ENCODE peak calls at places on chromosomes 12 and 14, in seven cellular contexts. One of them, this sample, is unnamed.

GRCh38 chr12:113684908-113685512 is 213.3 kb upstream of the LHX5 start:
- DNase-seq in GM23338: no peak
- DNase-seq in tibial nerve: no peak
- DNase-seq in pancreas: no peak
- DNase-seq in A549: no peak
- DNase-seq in fibroblast of lung: no peak
- DNase-seq in CD8-positive, alpha-beta T cell: no peak
- DNase-seq in this sample: no peak

GRCh38 chr14:26286066-26286791 is 311.6 kb downstream of the NOVA1 start:
- DNase-seq in GM23338: no peak
- DNase-seq in tibial nerve: no peak
- DNase-seq in pancreas: no peak
- DNase-seq in A549: no peak
- DNase-seq in fibroblast of lung: peak
- DNase-seq in CD8-positive, alpha-beta T cell: no peak
- DNase-seq in this sample: no peak

GRCh38 chr12:15650399-15651128 is 138.6 kb downstream of the EPS8 start:
- DNase-seq in GM23338: no peak
- DNase-seq in tibial nerve: no peak
- DNase-seq in pancreas: no peak
- DNase-seq in A549: no peak
- DNase-seq in fibroblast of lung: no peak
- DNase-seq in CD8-positive, alpha-beta T cell: no peak
- DNase-seq in this sample: no peak

GRCh38 chr14:64698899-64699298 is 5.3 kb upstream of the PLEKHG3 start:
- DNase-seq in GM23338: no peak
- DNase-seq in tibial nerve: no peak
- DNase-seq in pancreas: no peak
- DNase-seq in A549: no peak
- DNase-seq in fibroblast of lung: no peak
- DNase-seq in CD8-positive, alpha-beta T cell: no peak
- DNase-seq in this sample: no peak

GRCh38 chr14:67457782-67458181 is 30.7 kb downstream of the TMEM229B start:
- DNase-seq in GM23338: peak
- DNase-seq in tibial nerve: no peak
- DNase-seq in pancreas: peak
- DNase-seq in A549: no peak
- DNase-seq in fibroblast of lung: peak
- DNase-seq in CD8-positive, alpha-beta T cell: no peak
- DNase-seq in this sample: no peak

GRCh38 chr12:58414398-58414871 is 473.1 kb downstream of the ATP23 start:
- DNase-seq in GM23338: no peak
- DNase-seq in tibial nerve: no peak
- DNase-seq in pancreas: no peak
- DNase-seq in A549: no peak
- DNase-seq in fibroblast of lung: peak
- DNase-seq in CD8-positive, alpha-beta T cell: no peak
- DNase-seq in this sample: no peak

GRCh38 chr12:123264642-123265041 is 7.0 kb downstream of the CDK2AP1 start:
- DNase-seq in GM23338: peak
- DNase-seq in tibial nerve: no peak
- DNase-seq in pancreas: no peak
- DNase-seq in A549: no peak
- DNase-seq in fibroblast of lung: no peak
- DNase-seq in CD8-positive, alpha-beta T cell: no peak
- DNase-seq in this sample: no peak

GRCh38 chr12:75658826-75659823 is 147.7 kb upstream of the KRR1 start:
- DNase-seq in GM23338: no peak
- DNase-seq in tibial nerve: no peak
- DNase-seq in pancreas: no peak
- DNase-seq in A549: no peak
- DNase-seq in fibroblast of lung: peak
- DNase-seq in CD8-positive, alpha-beta T cell: no peak
- DNase-seq in this sample: no peak

GRCh38 chr12:8088574-8088973 is 6.5 kb downstream of the NECAP1 start:
- DNase-seq in GM23338: no peak
- DNase-seq in tibial nerve: no peak
- DNase-seq in pancreas: no peak
- DNase-seq in A549: no peak
- DNase-seq in fibroblast of lung: no peak
- DNase-seq in CD8-positive, alpha-beta T cell: peak
- DNase-seq in this sample: no peak

GRCh38 chr14:99990268-99991170 is 74.7 kb upstream of the EVL start:
- DNase-seq in GM23338: no peak
- DNase-seq in tibial nerve: no peak
- DNase-seq in pancreas: no peak
- DNase-seq in A549: no peak
- DNase-seq in fibroblast of lung: no peak
- DNase-seq in CD8-positive, alpha-beta T cell: no peak
- DNase-seq in this sample: no peak

GRCh38 chr12:50732591-50732990 is 31.3 kb upstream of the ATF1 start:
- DNase-seq in GM23338: no peak
- DNase-seq in tibial nerve: no peak
- DNase-seq in pancreas: no peak
- DNase-seq in A549: no peak
- DNase-seq in fibroblast of lung: peak
- DNase-seq in CD8-positive, alpha-beta T cell: no peak
- DNase-seq in this sample: no peak

GRCh38 chr14:102540310-102541028 is 30.9 kb upstream of the ANKRD9 start:
- DNase-seq in GM23338: no peak
- DNase-seq in tibial nerve: no peak
- DNase-seq in pancreas: no peak
- DNase-seq in A549: no peak
- DNase-seq in fibroblast of lung: peak
- DNase-seq in CD8-positive, alpha-beta T cell: no peak
- DNase-seq in this sample: no peak

GRCh38 chr12:110200124-110200417 is 75.9 kb downstream of the IFT81 start:
- DNase-seq in GM23338: no peak
- DNase-seq in tibial nerve: no peak
- DNase-seq in pancreas: no peak
- DNase-seq in A549: no peak
- DNase-seq in fibroblast of lung: peak
- DNase-seq in CD8-positive, alpha-beta T cell: no peak
- DNase-seq in this sample: no peak

GRCh38 chr12:94047781-94048567 is 100.4 kb upstream of the PLXNC1 start:
- DNase-seq in GM23338: no peak
- DNase-seq in tibial nerve: no peak
- DNase-seq in pancreas: no peak
- DNase-seq in A549: no peak
- DNase-seq in fibroblast of lung: no peak
- DNase-seq in CD8-positive, alpha-beta T cell: no peak
- DNase-seq in this sample: no peak

GRCh38 chr14:64293976-64294671 is at the start of gene ESR2:
- DNase-seq in GM23338: peak
- DNase-seq in tibial nerve: no peak
- DNase-seq in pancreas: peak
- DNase-seq in A549: peak
- DNase-seq in fibroblast of lung: peak
- DNase-seq in CD8-positive, alpha-beta T cell: no peak
- DNase-seq in this sample: peak

GRCh38 chr14:89996963-89997362 is 41.2 kb downstream of the TDP1 start:
- DNase-seq in GM23338: no peak
- DNase-seq in tibial nerve: no peak
- DNase-seq in pancreas: no peak
- DNase-seq in A549: no peak
- DNase-seq in fibroblast of lung: no peak
- DNase-seq in CD8-positive, alpha-beta T cell: no peak
- DNase-seq in this sample: no peak

GRCh38 chr12:52438305-52439301 is 4.4 kb upstream of the KRT75 start:
- DNase-seq in GM23338: no peak
- DNase-seq in tibial nerve: no peak
- DNase-seq in pancreas: no peak
- DNase-seq in A549: no peak
- DNase-seq in fibroblast of lung: no peak
- DNase-seq in CD8-positive, alpha-beta T cell: no peak
- DNase-seq in this sample: no peak

GRCh38 chr12:52436000-52436827 is 2.0 kb upstream of the KRT75 start:
- DNase-seq in GM23338: no peak
- DNase-seq in tibial nerve: no peak
- DNase-seq in pancreas: no peak
- DNase-seq in A549: no peak
- DNase-seq in fibroblast of lung: peak
- DNase-seq in CD8-positive, alpha-beta T cell: no peak
- DNase-seq in this sample: no peak

GRCh38 chr12:52435659-52435999 is 1.5 kb upstream of the KRT75 start:
- DNase-seq in GM23338: no peak
- DNase-seq in tibial nerve: no peak
- DNase-seq in pancreas: no peak
- DNase-seq in A549: no peak
- DNase-seq in fibroblast of lung: no peak
- DNase-seq in CD8-positive, alpha-beta T cell: no peak
- DNase-seq in this sample: no peak

GRCh38 chr12:52437508-52437907 is 3.3 kb upstream of the KRT75 start:
- DNase-seq in GM23338: no peak
- DNase-seq in tibial nerve: no peak
- DNase-seq in pancreas: no peak
- DNase-seq in A549: no peak
- DNase-seq in fibroblast of lung: no peak
- DNase-seq in CD8-positive, alpha-beta T cell: no peak
- DNase-seq in this sample: no peak

DNA sequence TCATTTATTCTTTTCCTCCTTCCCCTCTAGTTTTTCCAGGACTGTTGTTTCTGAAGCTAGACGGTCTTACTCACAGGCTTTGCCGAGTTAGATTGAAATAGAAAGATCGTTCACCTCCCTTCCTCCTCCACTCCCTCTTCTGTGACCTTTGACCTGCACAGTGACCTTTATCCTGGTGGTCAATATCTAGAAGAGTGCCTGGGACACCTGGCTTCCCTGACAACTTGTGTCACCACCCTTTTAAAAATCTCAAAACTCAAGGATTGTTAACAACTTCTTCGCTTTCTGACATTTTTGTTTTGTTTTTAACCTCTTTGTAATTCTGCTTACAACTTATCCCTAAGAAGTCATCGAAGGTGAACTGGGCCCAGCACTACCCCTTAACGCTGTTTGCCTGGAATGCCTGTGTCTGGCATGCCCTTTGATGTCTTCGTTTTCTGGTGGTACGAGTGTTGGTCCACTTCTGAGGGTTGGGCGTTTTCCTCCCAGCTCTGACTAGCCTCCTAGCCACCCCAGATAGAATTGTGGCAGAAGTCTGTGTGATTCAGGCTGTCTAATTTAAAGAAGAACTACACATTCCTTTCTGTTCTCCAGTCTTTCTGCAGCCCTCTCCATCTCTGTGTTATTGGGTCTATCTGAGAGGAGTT is 2.8 kb upstream of the KRT75 start:
- DNase-seq in GM23338: no peak
- DNase-seq in tibial nerve: no peak
- DNase-seq in pancreas: no peak
- DNase-seq in A549: no peak
- DNase-seq in fibroblast of lung: no peak
- DNase-seq in CD8-positive, alpha-beta T cell: no peak
- DNase-seq in this sample: no peak
- H3K4me3 ChIP-seq in GM23338: no peak
- H3K4me3 ChIP-seq in tibial nerve: no peak
- H3K4me3 ChIP-seq in pancreas: no peak
- H3K4me3 ChIP-seq in A549: no peak
- H3K4me3 ChIP-seq in fibroblast of lung: no peak
- H3K4me3 ChIP-seq in CD8-positive, alpha-beta T cell: no peak
- H3K4me3 ChIP-seq in this sample: no peak

DNA sequence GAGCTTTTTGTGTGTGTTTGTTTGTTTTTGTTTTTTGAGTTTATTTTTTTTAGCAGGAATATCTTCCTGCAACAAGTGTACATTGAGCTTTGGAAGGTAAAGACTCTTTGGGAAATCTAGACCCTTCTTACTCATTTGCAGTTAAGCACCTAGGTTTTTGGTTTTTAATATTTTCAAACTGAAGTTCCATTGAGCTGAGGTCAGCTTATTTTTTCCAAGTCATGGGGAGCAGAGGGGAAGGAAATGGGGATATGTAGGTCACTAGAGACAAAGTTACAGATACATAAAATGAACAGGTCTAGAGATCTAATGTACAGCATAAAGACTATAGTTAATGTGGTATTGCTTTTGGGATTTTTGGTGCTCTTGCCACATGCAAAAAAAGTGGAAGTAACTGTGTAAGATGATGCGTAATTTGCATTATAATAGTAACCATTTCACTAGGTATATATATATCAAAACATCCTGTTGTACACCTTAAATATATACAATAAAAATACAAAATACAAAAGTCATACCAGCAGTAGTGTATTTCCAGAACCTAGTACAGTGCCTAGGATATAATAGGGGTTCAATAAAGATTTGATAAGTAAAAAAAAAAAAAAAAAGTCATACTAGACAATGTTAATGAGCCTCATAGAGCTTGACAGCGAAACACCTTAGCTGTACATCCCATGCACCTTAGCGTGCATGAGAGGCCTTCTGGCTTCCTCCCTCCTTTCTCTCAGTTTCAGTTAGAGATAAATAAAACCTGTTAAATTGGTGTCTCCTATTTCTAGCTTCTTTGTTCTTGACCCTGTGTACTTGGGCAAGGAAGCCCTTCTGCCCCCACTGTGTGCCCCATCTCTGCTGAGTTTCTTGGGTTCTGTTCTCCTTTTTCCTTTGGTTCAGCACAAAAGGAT is 22.7 kb downstream of the CGRRF1 start:
- DNase-seq in GM23338: no peak
- DNase-seq in tibial nerve: no peak
- DNase-seq in pancreas: no peak
- DNase-seq in A549: no peak
- DNase-seq in fibroblast of lung: no peak
- DNase-seq in CD8-positive, alpha-beta T cell: no peak
- DNase-seq in this sample: no peak
- H3K4me3 ChIP-seq in GM23338: no peak
- H3K4me3 ChIP-seq in tibial nerve: no peak
- H3K4me3 ChIP-seq in pancreas: no peak
- H3K4me3 ChIP-seq in A549: no peak
- H3K4me3 ChIP-seq in fibroblast of lung: no peak
- H3K4me3 ChIP-seq in CD8-positive, alpha-beta T cell: no peak
- H3K4me3 ChIP-seq in this sample: no peak

DNA sequence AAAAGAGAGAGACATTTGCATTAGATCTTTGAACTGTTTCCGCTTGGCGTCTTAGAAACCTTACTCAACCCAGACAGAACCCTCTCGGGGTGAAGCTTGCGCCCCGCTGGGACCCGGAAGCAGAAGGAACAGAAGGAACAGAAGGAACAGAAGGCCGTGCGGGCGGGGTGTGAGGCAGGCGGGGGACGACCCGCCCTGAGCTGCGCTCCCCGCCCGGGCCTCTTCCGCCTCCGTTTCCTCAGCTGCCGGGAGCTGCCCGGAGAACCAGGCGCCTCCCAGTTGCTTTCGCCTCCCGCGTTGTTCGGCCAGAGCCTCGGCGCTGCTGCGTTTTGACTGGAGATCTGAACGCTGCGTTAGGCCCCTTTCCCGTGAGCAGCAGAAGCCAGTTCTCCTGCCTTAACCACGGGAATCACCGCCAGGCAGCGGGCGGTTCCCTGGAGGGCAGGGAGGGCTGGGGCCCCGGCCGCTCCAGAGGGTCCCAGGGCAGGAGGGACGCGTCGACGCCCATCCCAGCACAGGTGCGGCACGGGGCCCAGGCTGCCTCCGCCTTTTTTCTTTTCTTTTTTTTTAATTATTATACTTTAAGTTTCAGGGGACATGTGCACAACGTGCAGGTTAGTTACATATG is 19.3 kb upstream of the MMP17 start:
- DNase-seq in GM23338: peak
- DNase-seq in tibial nerve: no peak
- DNase-seq in pancreas: no peak
- DNase-seq in A549: no peak
- DNase-seq in fibroblast of lung: no peak
- DNase-seq in CD8-positive, alpha-beta T cell: no peak
- DNase-seq in this sample: peak
- H3K4me3 ChIP-seq in GM23338: no peak
- H3K4me3 ChIP-seq in tibial nerve: no peak
- H3K4me3 ChIP-seq in pancreas: no peak
- H3K4me3 ChIP-seq in A549: no peak
- H3K4me3 ChIP-seq in fibroblast of lung: no peak
- H3K4me3 ChIP-seq in CD8-positive, alpha-beta T cell: no peak
- H3K4me3 ChIP-seq in this sample: peak

GRCh38 chr14:62546862-62547474 is 498.3 kb downstream of the KCNH5 start:
- DNase-seq in GM23338: no peak
- DNase-seq in tibial nerve: no peak
- DNase-seq in pancreas: no peak
- DNase-seq in A549: no peak
- DNase-seq in fibroblast of lung: peak
- DNase-seq in CD8-positive, alpha-beta T cell: no peak
- DNase-seq in this sample: no peak
- H3K4me3 ChIP-seq in GM23338: no peak
- H3K4me3 ChIP-seq in tibial nerve: no peak
- H3K4me3 ChIP-seq in pancreas: no peak
- H3K4me3 ChIP-seq in A549: no peak
- H3K4me3 ChIP-seq in fibroblast of lung: no peak
- H3K4me3 ChIP-seq in CD8-positive, alpha-beta T cell: no peak
- H3K4me3 ChIP-seq in this sample: no peak

This sample was measured in spleen.